ENCODE peak calls at places on chromosomes 2 and 18, in nine cellular contexts. One of them, this sample, is unnamed.
A peak's percentile ranks its signal among the peaks of the same experiment; 100 is the strongest.

GRCh38 chr2:235864746-235865535 is 303.2 kb downstream of the GBX2 start:
- DNase-seq in heart left ventricle: no peak
- DNase-seq in body of pancreas: no peak
- DNase-seq in adrenal gland: no peak
- DNase-seq in HepG2: no peak
- DNase-seq in fibroblast of lung: no peak
- DNase-seq in A549: no peak
- DNase-seq in cardiac muscle cell: no peak
- DNase-seq in breast epithelium: no peak
- DNase-seq in this sample: no peak

GRCh38 chr2:1940660-1941059 is 196.3 kb upstream of the PXDN start:
- DNase-seq in A549: no peak
- DNase-seq in body of pancreas: peak; percentile 29
- DNase-seq in fibroblast of lung: no peak
- DNase-seq in breast epithelium: no peak
- DNase-seq in cardiac muscle cell: no peak
- DNase-seq in heart left ventricle: peak; percentile 48
- DNase-seq in adrenal gland: peak; percentile 2
- DNase-seq in HepG2: no peak
- DNase-seq in this sample: no peak

GRCh38 chr2:179376881-179377280 is 112.2 kb upstream of the SESTD1 start:
- DNase-seq in A549: no peak
- DNase-seq in fibroblast of lung: peak; percentile 65
- DNase-seq in cardiac muscle cell: no peak
- DNase-seq in heart left ventricle: no peak
- DNase-seq in body of pancreas: no peak
- DNase-seq in breast epithelium: no peak
- DNase-seq in HepG2: no peak
- DNase-seq in adrenal gland: no peak
- DNase-seq in this sample: no peak

GRCh38 chr2:217606296-217606695 is 396.5 kb downstream of the TNS1 start:
- DNase-seq in HepG2: no peak
- DNase-seq in heart left ventricle: no peak
- DNase-seq in breast epithelium: no peak
- DNase-seq in fibroblast of lung: no peak
- DNase-seq in adrenal gland: no peak
- DNase-seq in cardiac muscle cell: no peak
- DNase-seq in A549: no peak
- DNase-seq in body of pancreas: no peak
- DNase-seq in this sample: no peak

GRCh38 chr2:67649331-67650071 is 252.4 kb downstream of the ETAA1 start:
- DNase-seq in breast epithelium: no peak
- DNase-seq in cardiac muscle cell: peak; percentile 96
- DNase-seq in heart left ventricle: peak; percentile 42
- DNase-seq in HepG2: no peak
- DNase-seq in fibroblast of lung: peak; percentile 95
- DNase-seq in adrenal gland: peak; percentile 67
- DNase-seq in body of pancreas: peak; percentile 25
- DNase-seq in A549: no peak
- DNase-seq in this sample: peak; percentile 44

GRCh38 chr2:6999161-6999877 is 82.1 kb downstream of the RNF144A start:
- DNase-seq in heart left ventricle: no peak
- DNase-seq in HepG2: no peak
- DNase-seq in adrenal gland: no peak
- DNase-seq in fibroblast of lung: no peak
- DNase-seq in body of pancreas: no peak
- DNase-seq in A549: no peak
- DNase-seq in cardiac muscle cell: no peak
- DNase-seq in breast epithelium: no peak
- DNase-seq in this sample: no peak

GRCh38 chr2:173667014-173667413 is 298.2 kb downstream of the SP3 start:
- DNase-seq in fibroblast of lung: no peak
- DNase-seq in cardiac muscle cell: no peak
- DNase-seq in A549: no peak
- DNase-seq in HepG2: no peak
- DNase-seq in adrenal gland: no peak
- DNase-seq in body of pancreas: no peak
- DNase-seq in breast epithelium: no peak
- DNase-seq in heart left ventricle: no peak
- DNase-seq in this sample: no peak

GRCh38 chr2:196609806-196610205 is 29.7 kb upstream of the CCDC150 start:
- DNase-seq in body of pancreas: no peak
- DNase-seq in HepG2: no peak
- DNase-seq in fibroblast of lung: no peak
- DNase-seq in breast epithelium: no peak
- DNase-seq in heart left ventricle: no peak
- DNase-seq in A549: no peak
- DNase-seq in adrenal gland: no peak
- DNase-seq in cardiac muscle cell: no peak
- DNase-seq in this sample: no peak

GRCh38 chr2:201118957-201119848 is 3.2 kb downstream of the CFLAR start:
- DNase-seq in breast epithelium: no peak
- DNase-seq in heart left ventricle: no peak
- DNase-seq in HepG2: no peak
- DNase-seq in A549: no peak
- DNase-seq in body of pancreas: no peak
- DNase-seq in fibroblast of lung: peak; percentile 52
- DNase-seq in cardiac muscle cell: peak; percentile 59
- DNase-seq in adrenal gland: no peak
- DNase-seq in this sample: no peak

GRCh38 chr2:146873056-146873455 is 971.8 kb upstream of the ACVR2A start:
- DNase-seq in body of pancreas: no peak
- DNase-seq in fibroblast of lung: no peak
- DNase-seq in A549: no peak
- DNase-seq in HepG2: no peak
- DNase-seq in breast epithelium: no peak
- DNase-seq in heart left ventricle: no peak
- DNase-seq in cardiac muscle cell: no peak
- DNase-seq in adrenal gland: no peak
- DNase-seq in this sample: no peak

GRCh38 chr2:221570321-221571107 is 1.6 kb downstream of the EPHA4 start:
- DNase-seq in cardiac muscle cell: peak; percentile 30
- DNase-seq in breast epithelium: no peak
- DNase-seq in adrenal gland: no peak
- DNase-seq in A549: no peak
- DNase-seq in fibroblast of lung: peak; percentile 54
- DNase-seq in body of pancreas: no peak
- DNase-seq in heart left ventricle: no peak
- DNase-seq in HepG2: no peak
- DNase-seq in this sample: peak; percentile 75

GRCh38 chr18:35521133-35521532 is 23.4 kb upstream of the INO80C start:
- DNase-seq in HepG2: no peak
- DNase-seq in heart left ventricle: no peak
- DNase-seq in fibroblast of lung: no peak
- DNase-seq in A549: no peak
- DNase-seq in breast epithelium: no peak
- DNase-seq in body of pancreas: no peak
- DNase-seq in cardiac muscle cell: no peak
- DNase-seq in adrenal gland: no peak
- DNase-seq in this sample: no peak

GRCh38 chr2:191983186-191983585 is 136.3 kb upstream of the CAVIN2 start:
- DNase-seq in fibroblast of lung: no peak
- DNase-seq in cardiac muscle cell: no peak
- DNase-seq in breast epithelium: no peak
- DNase-seq in A549: no peak
- DNase-seq in body of pancreas: no peak
- DNase-seq in heart left ventricle: no peak
- DNase-seq in HepG2: no peak
- DNase-seq in adrenal gland: no peak
- DNase-seq in this sample: no peak

GRCh38 chr18:3498705-3499451 is 48.9 kb downstream of the TGIF1 start:
- DNase-seq in fibroblast of lung: peak; percentile 44
- DNase-seq in body of pancreas: peak; percentile 12
- DNase-seq in A549: peak; percentile 18
- DNase-seq in HepG2: no peak
- DNase-seq in adrenal gland: peak; percentile 46
- DNase-seq in cardiac muscle cell: peak; percentile 60
- DNase-seq in heart left ventricle: peak; percentile 29
- DNase-seq in breast epithelium: no peak
- DNase-seq in this sample: peak; percentile 87

GRCh38 chr2:159711562-159712193 is 628 bp upstream of the MARCHF7 start:
- DNase-seq in A549: no peak
- DNase-seq in cardiac muscle cell: no peak
- DNase-seq in heart left ventricle: no peak
- DNase-seq in body of pancreas: no peak
- DNase-seq in HepG2: no peak
- DNase-seq in fibroblast of lung: no peak
- DNase-seq in adrenal gland: no peak
- DNase-seq in breast epithelium: no peak
- DNase-seq in this sample: no peak

GRCh38 chr2:74653589-74653984 is 460 bp upstream of the SEMA4F start:
- DNase-seq in cardiac muscle cell: no peak
- DNase-seq in A549: no peak
- DNase-seq in breast epithelium: no peak
- DNase-seq in adrenal gland: no peak
- DNase-seq in body of pancreas: no peak
- DNase-seq in heart left ventricle: no peak
- DNase-seq in fibroblast of lung: no peak
- DNase-seq in HepG2: no peak
- DNase-seq in this sample: no peak

GRCh38 chr2:101473581-101473910 is 1.4 kb downstream of the RFX8 start:
- DNase-seq in HepG2: no peak
- DNase-seq in fibroblast of lung: peak; percentile 78
- DNase-seq in adrenal gland: no peak
- DNase-seq in A549: no peak
- DNase-seq in heart left ventricle: no peak
- DNase-seq in body of pancreas: no peak
- DNase-seq in breast epithelium: no peak
- DNase-seq in cardiac muscle cell: peak; percentile 70
- DNase-seq in this sample: no peak

GRCh38 chr2:38146917-38147307 is 71.0 kb upstream of the CYP1B1 start:
- DNase-seq in adrenal gland: peak; percentile 83
- DNase-seq in breast epithelium: peak; percentile 48
- DNase-seq in body of pancreas: no peak
- DNase-seq in heart left ventricle: no peak
- DNase-seq in A549: peak; percentile 80
- DNase-seq in HepG2: peak; percentile 25
- DNase-seq in fibroblast of lung: peak; percentile 97
- DNase-seq in cardiac muscle cell: peak; percentile 95
- DNase-seq in this sample: peak; percentile 92

GRCh38 chr2:171794918-171795317 is 99.1 kb downstream of the SLC25A12 start:
- DNase-seq in adrenal gland: no peak
- DNase-seq in A549: no peak
- DNase-seq in heart left ventricle: no peak
- DNase-seq in cardiac muscle cell: no peak
- DNase-seq in fibroblast of lung: no peak
- DNase-seq in HepG2: no peak
- DNase-seq in breast epithelium: no peak
- DNase-seq in body of pancreas: no peak
- DNase-seq in this sample: peak; percentile 60

GRCh38 chr2:174662459-174662858 is 64.9 kb upstream of the WIPF1 start:
- DNase-seq in adrenal gland: no peak
- DNase-seq in breast epithelium: no peak
- DNase-seq in cardiac muscle cell: peak; percentile 47
- DNase-seq in heart left ventricle: no peak
- DNase-seq in body of pancreas: no peak
- DNase-seq in A549: peak; percentile 8
- DNase-seq in fibroblast of lung: peak; percentile 59
- DNase-seq in HepG2: no peak
- DNase-seq in this sample: no peak

GRCh38 chr18:62384610-62385097 is 59.5 kb downstream of the TNFRSF11A start:
- DNase-seq in HepG2: no peak
- DNase-seq in adrenal gland: no peak
- DNase-seq in body of pancreas: no peak
- DNase-seq in A549: peak; percentile 25
- DNase-seq in heart left ventricle: no peak
- DNase-seq in breast epithelium: no peak
- DNase-seq in fibroblast of lung: no peak
- DNase-seq in cardiac muscle cell: peak; percentile 38
- DNase-seq in this sample: peak; percentile 81
- H3K4me3 ChIP-seq in HepG2: no peak overlapping the region
- H3K4me3 ChIP-seq in adrenal gland: no peak overlapping the region
- H3K4me3 ChIP-seq in body of pancreas: no peak overlapping the region
- H3K4me3 ChIP-seq in A549: peak overlapping the region; percentile 51
- H3K4me3 ChIP-seq in heart left ventricle: peak overlapping the region; percentile 52
- H3K4me3 ChIP-seq in breast epithelium: peak overlapping the region; percentile 51
- H3K4me3 ChIP-seq in fibroblast of lung: peak overlapping the region; percentile 32
- H3K4me3 ChIP-seq in cardiac muscle cell: no peak overlapping the region
- H3K4me3 ChIP-seq in this sample: no peak overlapping the region

DNA sequence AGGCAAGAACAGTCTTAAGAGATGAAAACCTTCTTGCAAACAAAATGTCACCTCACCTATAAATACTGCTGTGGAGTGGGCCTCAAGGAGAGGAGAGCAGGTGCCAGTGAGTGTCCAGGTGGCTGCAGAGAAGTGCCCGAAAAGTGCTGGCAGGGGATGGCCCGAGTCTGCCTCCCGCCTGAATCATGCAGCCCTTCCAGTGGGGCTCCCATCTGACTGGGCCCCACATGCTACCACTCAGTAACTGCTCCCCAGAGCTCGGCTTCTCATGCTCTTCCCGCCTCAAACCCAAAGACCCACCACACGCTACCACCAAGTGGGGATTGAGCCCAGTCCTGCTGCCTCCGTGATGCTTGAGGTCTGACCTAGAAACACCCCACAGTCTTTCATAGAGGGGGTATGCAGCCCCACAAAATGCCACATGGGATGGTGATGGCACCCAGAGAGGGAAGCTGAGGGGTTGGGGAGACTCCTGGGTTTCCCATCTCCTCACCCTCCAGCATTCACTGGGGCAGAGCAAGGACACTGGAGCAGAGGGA is 7.4 kb downstream of the HS6ST1 start:
- DNase-seq in cardiac muscle cell: no peak
- DNase-seq in body of pancreas: peak; percentile 8
- DNase-seq in adrenal gland: no peak
- DNase-seq in A549: no peak
- DNase-seq in heart left ventricle: peak; percentile 6
- DNase-seq in breast epithelium: no peak
- DNase-seq in HepG2: no peak
- DNase-seq in fibroblast of lung: no peak
- DNase-seq in this sample: peak; percentile 41
- H3K4me1 ChIP-seq in cardiac muscle cell: peaks cover 12% of the 10 kb centered on the region
- H3K4me1 ChIP-seq in body of pancreas: peaks cover 98% of the 10 kb centered on the region
- H3K4me1 ChIP-seq in adrenal gland: peaks cover 98% of the 10 kb centered on the region
- H3K4me1 ChIP-seq in A549: peaks cover 9% of the 10 kb centered on the region
- H3K4me1 ChIP-seq in heart left ventricle: peaks cover 54% of the 10 kb centered on the region
- H3K4me1 ChIP-seq in breast epithelium: peaks cover 43% of the 10 kb centered on the region
- H3K4me1 ChIP-seq in HepG2: peaks cover 100% of the 10 kb centered on the region
- H3K4me1 ChIP-seq in fibroblast of lung: peaks cover 19% of the 10 kb centered on the region
- H3K4me1 ChIP-seq in this sample: peaks cover 52% of the 10 kb centered on the region

GRCh38 chr2:241355983-241356870 is at the start of gene FARP2:
- DNase-seq in body of pancreas: peak; percentile 100
- DNase-seq in adrenal gland: peak; percentile 100
- DNase-seq in fibroblast of lung: peak; percentile 99
- DNase-seq in breast epithelium: peak; percentile 100
- DNase-seq in HepG2: peak; percentile 98
- DNase-seq in A549: peak; percentile 89
- DNase-seq in cardiac muscle cell: peak; percentile 100
- DNase-seq in heart left ventricle: peak; percentile 99
- DNase-seq in this sample: peak; percentile 99
- TF ChIP-seq CTCF in body of pancreas: no peak
- TF ChIP-seq CTCF in adrenal gland: no peak
- TF ChIP-seq CTCF in fibroblast of lung: no peak
- TF ChIP-seq CTCF in breast epithelium: no peak
- TF ChIP-seq CTCF in HepG2: peak; percentile 1
- TF ChIP-seq CTCF in A549: no peak
- TF ChIP-seq CTCF in cardiac muscle cell: no peak
- TF ChIP-seq CTCF in heart left ventricle: no peak
- TF ChIP-seq CTCF in this sample: peak; percentile 23

DNA sequence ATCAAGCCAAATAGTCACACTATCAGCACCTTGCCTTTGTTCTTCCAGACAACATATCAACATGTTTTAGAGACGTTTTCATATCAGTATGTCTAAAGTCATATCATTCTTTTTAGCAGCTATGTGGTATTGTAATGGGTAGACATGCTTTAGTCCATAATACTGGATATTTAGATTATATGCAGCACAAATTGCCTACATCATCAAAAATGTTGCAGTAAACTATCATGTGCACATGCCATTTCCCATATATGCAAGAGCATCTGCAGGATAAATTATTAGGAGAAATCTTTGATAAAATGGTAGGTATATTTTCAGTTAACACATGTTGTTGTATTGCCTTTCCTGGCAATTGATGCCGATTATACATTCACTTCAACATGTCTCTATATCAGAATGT is 636.5 kb downstream of the XIRP2 start:
- DNase-seq in breast epithelium: no peak
- DNase-seq in adrenal gland: no peak
- DNase-seq in heart left ventricle: no peak
- DNase-seq in A549: no peak
- DNase-seq in cardiac muscle cell: no peak
- DNase-seq in HepG2: no peak
- DNase-seq in fibroblast of lung: no peak
- DNase-seq in body of pancreas: no peak
- DNase-seq in this sample: no peak
- H3K4me3 ChIP-seq in breast epithelium: no peak overlapping the region
- H3K4me3 ChIP-seq in adrenal gland: no peak overlapping the region
- H3K4me3 ChIP-seq in heart left ventricle: no peak overlapping the region
- H3K4me3 ChIP-seq in A549: no peak overlapping the region
- H3K4me3 ChIP-seq in cardiac muscle cell: no peak overlapping the region
- H3K4me3 ChIP-seq in HepG2: no peak overlapping the region
- H3K4me3 ChIP-seq in fibroblast of lung: no peak overlapping the region
- H3K4me3 ChIP-seq in body of pancreas: no peak overlapping the region
- H3K4me3 ChIP-seq in this sample: no peak overlapping the region

This sample was measured in endodermal cell.